ENCODE peak calls at places on chromosomes 4 and X, in seven cellular contexts. F, M, Y, E, W, H and Q are unnamed samples.

GRCh38 chr4:114890773-114891172 is 222.6 kb downstream of the NDST4 start:
- DNase-seq in F (no peak), E (no peak), W (no peak), H (no peak), M (no peak), Y (no peak), Q (no peak)

GRCh38 chrX:70592091-70592490 is 147.5 kb downstream of the DLG3 start:
- DNase-seq in E (no peak), W (peak), M (no peak), F (no peak), H (no peak), Y (peak), Q (no peak)

GRCh38 chrX:74420194-74421035 is 878 bp upstream of the SLC16A2 start:
- DNase-seq in E (peak), M (peak), H (peak), W (peak), F (peak), Y (peak), Q (peak)

GRCh38 chr4:39255266-39255665 is 72.9 kb downstream of the WDR19 start:
- DNase-seq in E (no peak), W (peak), H (no peak), M (no peak), F (no peak), Y (peak), Q (no peak)

GRCh38 chr4:38560340-38560739 is 103.7 kb upstream of the KLF3 start:
- DNase-seq in W (no peak), F (no peak), H (no peak), M (no peak), Y (no peak), E (no peak), Q (no peak)

GRCh38 chrX:103817502-103817901 is 14.6 kb downstream of the RAB9B start:
- DNase-seq in Y (no peak), W (no peak), M (peak), E (no peak), F (peak), H (no peak), Q (no peak)

GRCh38 chrX:136268051-136269048 is 17.1 kb upstream of the MAP7D3 start:
- DNase-seq in H (peak), W (no peak), M (peak), Y (peak), E (no peak), F (peak), Q (no peak)

GRCh38 chrX:96685205-96686099 is 810 bp downstream of the DIAPH2 start:
- DNase-seq in H (peak), W (no peak), E (peak), M (peak), Y (peak), F (peak), Q (no peak)

GRCh38 chr4:143399113-143399949 is 62.7 kb downstream of the GAB1 start:
- DNase-seq in H (no peak), Y (peak), E (no peak), W (no peak), M (no peak), F (no peak), Q (no peak)

GRCh38 chr4:78622253-78622979 is 70.8 kb downstream of the ANXA3 start:
- DNase-seq in W (no peak), M (no peak), E (no peak), F (no peak), H (no peak), Y (peak), Q (no peak)

GRCh38 chrX:70452143-70452733 is 7.6 kb downstream of the DLG3 start:
- DNase-seq in F (peak), M (peak), W (no peak), Y (peak), H (peak), E (peak), Q (no peak)

GRCh38 chr4:24794916-24795665 is at the start of gene SOD3:
- DNase-seq in M (peak), W (peak), Y (peak), E (peak), H (no peak), F (peak), Q (peak)

GRCh38 chr4:146260521-146260920 is 46.2 kb downstream of the REELD1 start:
- DNase-seq in F (no peak), Y (no peak), E (no peak), M (no peak), W (no peak), H (no peak), Q (no peak)

GRCh38 chr4:75235359-75235951 is 278.7 kb downstream of the RCHY1 start:
- DNase-seq in F (no peak), H (no peak), Y (no peak), M (no peak), E (no peak), W (no peak), Q (no peak)

GRCh38 chrX:110847334-110847733 is 51.7 kb upstream of the CHRDL1 start:
- DNase-seq in F (peak), W (peak), Y (peak), H (no peak), E (no peak), M (peak), Q (no peak)

GRCh38 chrX:118251251-118251650 is 94.7 kb upstream of the WDR44 start:
- DNase-seq in H (no peak), E (no peak), M (no peak), F (no peak), W (no peak), Y (peak), Q (no peak)

GRCh38 chr4:53484911-53485459 is 106.3 kb downstream of the LNX1 start:
- DNase-seq in M (no peak), H (no peak), E (no peak), F (no peak), Y (peak), W (no peak), Q (no peak)

GRCh38 chr4:175378372-175378771 is 433.7 kb downstream of the GPM6A start:
- DNase-seq in H (no peak), E (no peak), M (no peak), Y (no peak), F (no peak), W (no peak), Q (no peak)

GRCh38 chr4:1727117-1728031 is 6.1 kb downstream of the TACC3 start:
- DNase-seq in Y (peak), H (no peak), M (no peak), F (no peak), W (no peak), E (peak), Q (no peak)

GRCh38 chr4:110032603-110033002 is 119.9 kb downstream of the EGF start:
- DNase-seq in E (no peak), F (no peak), M (no peak), Y (no peak), H (no peak), W (no peak), Q (no peak)

GRCh38 chrX:107666931-107667330 is 38.6 kb downstream of the PRPS1 start:
- DNase-seq in Y (no peak), F (no peak), W (no peak), E (no peak), M (no peak), H (no peak), Q (no peak)

GRCh38 chrX:23118890-23119527 is 119.2 kb downstream of the DDX53 start:
- DNase-seq in M (no peak), Y (no peak), H (no peak), E (no peak), W (no peak), F (no peak), Q (no peak)

GRCh38 chr4:100493756-100494155 is 24.1 kb downstream of the EMCN start:
- DNase-seq in W (no peak), E (no peak), M (no peak), H (no peak), Y (peak), F (no peak), Q (no peak)

DNA sequence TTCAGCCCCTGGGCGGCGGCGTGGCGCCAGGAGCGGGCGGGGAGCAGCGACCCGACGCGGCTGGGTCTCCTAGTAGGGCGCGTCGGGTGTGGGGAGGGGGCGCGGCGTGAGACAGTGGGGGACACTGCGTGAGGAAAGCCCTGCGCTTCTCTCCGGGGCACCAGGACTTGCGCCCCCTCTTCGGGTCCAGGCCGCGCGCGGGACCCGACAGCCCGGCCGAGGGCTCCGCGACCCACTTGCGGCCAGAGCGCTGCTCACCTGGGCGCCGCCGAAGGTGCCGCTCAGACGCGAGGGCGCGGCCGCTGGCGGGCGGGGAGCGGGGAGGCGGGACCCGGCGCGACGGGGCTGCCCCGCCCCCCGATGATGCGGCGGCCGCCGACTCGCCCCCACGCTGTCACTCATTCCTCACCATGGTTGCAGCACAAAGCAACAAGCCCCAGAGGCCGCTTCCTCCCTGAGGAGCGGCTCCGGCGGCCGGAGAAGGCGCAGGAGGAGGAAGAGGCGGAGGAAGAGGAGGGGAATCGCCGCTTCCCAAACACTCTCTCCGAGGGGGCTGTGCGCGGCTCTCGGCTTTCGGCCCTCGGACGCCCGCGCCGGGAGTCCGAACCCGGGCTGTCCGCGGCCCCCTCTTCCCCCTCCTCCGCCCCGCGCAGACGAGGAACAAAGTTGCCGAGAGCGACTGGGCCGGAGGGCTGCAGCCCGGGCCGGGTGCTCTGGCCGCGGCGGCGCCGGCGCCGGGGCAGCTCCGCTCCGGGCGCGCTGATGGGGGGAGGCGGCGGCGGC is at the start of gene RAPGEF2:
- DNase-seq in Y (peak), M (peak), W (peak), E (peak), H (peak), F (peak), Q (peak)
- TF ChIP-seq CTCF in Y (no peak), M (no peak), W (no peak), E (no peak), H (no peak), F (no peak), Q (no peak)

DNA sequence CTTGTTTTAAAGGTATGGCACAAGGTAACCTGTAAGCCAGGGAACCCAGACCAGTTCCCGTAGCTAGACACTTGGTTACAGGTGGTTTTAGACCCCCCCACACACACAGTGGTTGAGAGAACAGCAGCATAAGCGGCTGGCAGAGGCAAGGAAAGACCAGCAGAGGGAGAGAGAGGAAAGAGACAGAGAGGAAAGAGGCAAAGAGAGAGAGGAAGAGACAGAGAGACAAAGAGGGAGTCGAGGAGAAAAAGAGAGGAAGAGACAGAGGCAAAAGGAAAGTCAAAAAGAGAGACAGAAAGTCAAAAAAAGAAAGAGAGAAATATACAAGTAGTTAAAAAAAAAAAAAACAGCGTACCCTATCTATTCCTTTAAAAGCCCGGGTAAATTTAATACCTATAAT is 19.5 kb upstream of the PCSK1N start:
- DNase-seq in F (no peak), E (no peak), M (no peak), H (no peak), Y (peak), W (no peak), Q (no peak)
- TF ChIP-seq CTCF in F (no peak), E (no peak), M (no peak), H (no peak), Y (peak), W (peak), Q (peak)

DNA sequence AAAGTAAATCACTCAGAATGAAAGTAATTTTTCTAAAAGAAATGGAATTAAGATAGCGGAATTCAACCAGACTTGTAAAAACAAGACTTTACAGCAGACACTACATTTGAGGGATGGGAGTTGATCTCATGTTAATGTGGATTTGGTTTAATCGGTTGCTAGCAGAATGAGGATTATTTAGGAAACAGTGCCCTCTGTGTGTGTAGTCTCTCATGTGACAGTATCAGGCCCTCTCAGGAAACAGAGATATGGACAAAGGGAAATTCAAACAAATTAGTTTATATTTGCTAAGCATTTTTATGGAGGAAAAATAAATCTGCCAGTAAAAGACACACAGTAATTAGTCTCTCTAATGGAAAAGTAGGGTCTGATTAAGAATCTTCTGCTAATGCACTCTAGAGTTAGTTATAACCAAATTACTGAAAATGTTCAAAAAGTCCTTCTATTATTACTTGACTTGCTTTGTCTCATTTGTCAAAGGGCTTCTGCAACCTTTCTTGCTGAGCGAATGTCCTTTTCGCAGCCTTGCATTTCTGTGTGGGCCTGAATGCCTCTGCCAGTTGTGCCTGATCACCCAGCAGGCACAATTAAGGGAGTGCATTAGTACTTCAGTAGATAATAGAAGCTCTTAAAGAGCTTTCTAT is 1282.3 kb upstream of the TENM3 start:
- DNase-seq in Y (peak), F (no peak), H (no peak), E (no peak), W (no peak), M (no peak), Q (no peak)
- TF ChIP-seq CTCF in Y (peak), F (peak), H (no peak), E (no peak), W (peak), M (no peak), Q (peak)

DNA sequence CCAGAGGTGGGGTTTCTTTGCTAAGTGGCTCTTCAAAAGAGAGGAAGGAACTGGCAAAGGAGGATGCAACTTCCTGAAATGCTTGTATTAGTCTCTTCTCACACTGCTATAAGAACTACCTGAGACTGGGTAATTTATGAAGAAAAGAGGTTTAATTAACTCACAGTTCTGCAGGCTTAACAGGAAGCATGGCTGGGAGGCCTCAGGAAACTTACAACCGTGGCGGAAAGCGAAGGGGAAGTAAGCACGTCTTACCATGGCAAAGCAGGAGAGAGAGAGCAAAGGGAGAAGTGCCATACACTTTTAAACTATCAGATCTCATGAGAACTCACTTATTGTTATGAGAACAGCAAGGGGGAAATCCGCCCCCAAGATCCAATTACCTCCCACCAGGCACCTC is 505.7 kb downstream of the ZNF674 start:
- DNase-seq in E (no peak), H (no peak), W (no peak), F (no peak), Y (no peak), M (no peak), Q (no peak)
- TF ChIP-seq CTCF in E (no peak), H (no peak), W (no peak), F (no peak), Y (no peak), M (no peak), Q (no peak)

DNA sequence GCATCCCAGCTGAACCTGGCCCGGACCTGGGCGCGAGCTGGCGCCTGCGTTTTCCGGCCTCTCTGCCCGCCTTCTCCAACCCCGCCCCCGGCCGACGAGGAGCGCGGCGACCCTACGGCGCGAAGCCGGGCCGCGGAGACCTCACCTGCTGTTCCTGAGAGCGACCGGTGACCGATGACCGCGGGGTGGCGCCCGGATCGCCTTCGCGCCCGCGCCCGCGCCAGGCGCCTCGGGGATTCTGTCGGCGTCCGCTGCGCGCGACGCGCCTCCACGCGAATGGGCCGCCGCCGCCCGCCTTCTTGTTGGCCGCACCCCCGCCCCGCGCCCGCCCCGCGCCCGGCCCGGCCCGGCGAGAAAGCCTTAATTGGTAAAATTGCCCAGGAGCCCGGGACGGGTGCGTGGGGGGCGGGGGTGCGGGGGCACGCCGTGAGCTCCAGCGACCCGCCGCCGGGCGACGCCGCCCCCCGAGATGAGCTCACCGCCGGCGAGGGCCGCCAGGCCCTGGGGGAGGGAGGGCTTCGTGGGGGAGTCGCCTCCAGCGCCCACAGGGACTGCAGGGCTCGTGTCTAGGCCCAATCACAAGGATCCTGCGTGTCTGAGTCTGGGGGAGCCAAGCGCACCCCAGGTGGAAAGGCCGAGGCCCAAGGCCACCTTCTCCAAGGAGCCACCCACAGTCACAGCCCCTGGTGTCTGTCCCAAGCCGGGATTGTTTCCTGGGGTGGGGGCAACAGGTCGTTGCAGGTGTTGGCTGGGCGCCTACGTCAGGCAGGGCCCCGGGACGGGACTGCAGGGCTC is at the start of gene FLNA:
- DNase-seq in E (peak), H (no peak), F (no peak), W (no peak), M (peak), Y (peak), Q (no peak)
- TF ChIP-seq CTCF in E (no peak), H (no peak), F (no peak), W (no peak), M (no peak), Y (no peak), Q (no peak)

DNA sequence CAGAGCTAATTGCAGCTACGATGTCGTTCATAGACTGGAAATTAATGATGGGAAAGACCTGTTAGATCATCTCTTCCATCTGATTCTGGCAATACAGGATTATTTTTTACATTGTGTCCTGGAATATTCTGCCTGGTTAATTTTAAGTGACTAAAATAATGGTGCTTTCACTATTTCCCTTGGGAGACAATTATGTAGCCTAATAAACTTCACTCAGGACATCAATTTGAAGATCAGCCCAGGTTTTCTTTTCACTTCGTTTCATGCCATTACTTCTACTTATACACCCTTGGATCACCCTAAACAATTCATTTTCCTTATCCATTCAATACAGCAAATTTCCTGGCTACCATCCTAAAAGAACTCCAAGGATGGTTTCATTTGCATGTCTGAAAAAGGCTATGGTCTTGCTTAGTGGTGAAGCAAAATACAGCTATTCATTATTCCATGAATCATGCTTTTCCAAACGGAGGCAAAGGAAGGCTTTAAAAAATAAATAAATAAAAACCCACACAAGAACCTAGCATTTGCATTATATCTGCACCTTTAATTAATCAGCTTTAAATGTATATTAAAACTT is 481.0 kb upstream of the TECRL start:
- DNase-seq in E (no peak), M (no peak), Y (no peak), F (no peak), W (no peak), H (no peak), Q (no peak)
- TF ChIP-seq CTCF in E (no peak), M (no peak), Y (no peak), F (no peak), W (no peak), H (no peak), Q (no peak)

GRCh38 chr4:72993876-72994275 is 75.6 kb downstream of the COX18 start:
- DNase-seq in E (no peak), Y (no peak), H (no peak), W (no peak), F (no peak), M (no peak), Q (no peak)

GRCh38 chr4:72984351-72984750 is 85.2 kb downstream of the COX18 start:
- DNase-seq in Y (no peak), F (no peak), M (no peak), E (no peak), W (no peak), H (no peak), Q (no peak)

GRCh38 chr4:72983706-72984105 is 85.8 kb downstream of the COX18 start:
- DNase-seq in Y (no peak), M (no peak), F (no peak), H (no peak), W (no peak), E (no peak), Q (no peak)

GRCh38 chr4:72991889-72992288 is 77.6 kb downstream of the COX18 start:
- DNase-seq in H (no peak), M (no peak), F (no peak), Y (no peak), W (no peak), E (no peak), Q (no peak)

GRCh38 chr4:72987741-72988729 is 81.5 kb downstream of the COX18 start:
- DNase-seq in E (no peak), W (no peak), M (no peak), Y (peak), H (no peak), F (no peak), Q (no peak)
- TF ChIP-seq CTCF in E (no peak), W (peak), M (no peak), Y (peak), H (no peak), F (no peak), Q (peak)

DNA sequence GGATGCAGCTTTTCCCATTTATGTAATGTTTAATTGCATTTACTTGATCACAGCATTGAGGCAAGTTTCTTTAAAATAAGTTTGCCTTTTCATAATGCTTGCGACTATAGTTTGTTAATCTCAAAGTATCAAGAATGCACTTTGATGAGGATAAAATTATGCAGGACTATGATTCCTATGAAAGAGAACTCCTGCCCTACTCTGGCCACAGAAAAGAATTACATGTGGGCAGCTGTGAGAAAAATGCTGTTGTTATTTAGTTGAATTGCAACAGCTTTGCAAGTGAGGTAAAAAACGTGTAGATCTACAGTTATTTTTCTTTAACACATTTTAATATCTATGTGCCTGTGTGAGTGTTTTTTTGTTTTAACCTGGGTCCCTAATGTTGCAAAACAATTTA is 12.5 kb upstream of the OSTC start:
- DNase-seq in Y (peak), M (no peak), H (no peak), E (no peak), W (no peak), F (no peak), Q (no peak)
- TF ChIP-seq CTCF in Y (peak), M (no peak), H (no peak), E (no peak), W (peak), F (no peak), Q (peak)